ENCODE peak calls at places on chromosomes 11 and 22, in four cellular contexts. One of them, this sample, is unnamed.

GRCh38 chr11:12802418-12803085 is 128.3 kb downstream of the TEAD1 start:
- DNase-seq in K562: peak; percentile 26
- DNase-seq in SK-N-SH: no peak
- DNase-seq in GM12878: no peak
- DNase-seq in this sample: peak; percentile 99

GRCh38 chr11:71307811-71308645 is 55.7 kb upstream of the SHANK2 start:
- DNase-seq in K562: no peak
- DNase-seq in SK-N-SH: no peak
- DNase-seq in GM12878: no peak
- DNase-seq in this sample: no peak

GRCh38 chr11:125451400-125452124 is 44.5 kb downstream of the FEZ1 start:
- DNase-seq in K562: peak; percentile 46
- DNase-seq in SK-N-SH: peak; percentile 80
- DNase-seq in GM12878: no peak
- DNase-seq in this sample: no peak

GRCh38 chr11:94132152-94132558 is 3.5 kb downstream of the PANX1 start:
- DNase-seq in K562: no peak
- DNase-seq in SK-N-SH: no peak
- DNase-seq in GM12878: no peak
- DNase-seq in this sample: no peak

GRCh38 chr11:21636561-21636960 is 556.3 kb upstream of the ANO5 start:
- DNase-seq in K562: no peak
- DNase-seq in SK-N-SH: no peak
- DNase-seq in GM12878: no peak
- DNase-seq in this sample: no peak

GRCh38 chr22:47631571-47632102 is 869.2 kb downstream of the TBC1D22A start:
- DNase-seq in K562: peak; percentile 79
- DNase-seq in SK-N-SH: peak; percentile 71
- DNase-seq in GM12878: no peak
- DNase-seq in this sample: no peak

GRCh38 chr11:88206746-88207145 is 31.5 kb upstream of the RAB38 start:
- DNase-seq in K562: no peak
- DNase-seq in SK-N-SH: no peak
- DNase-seq in GM12878: no peak
- DNase-seq in this sample: no peak

GRCh38 chr22:26660961-26661578 is 3.7 kb downstream of the MIAT start:
- DNase-seq in K562: no peak
- DNase-seq in SK-N-SH: no peak
- DNase-seq in GM12878: no peak
- DNase-seq in this sample: no peak

GRCh38 chr11:69481393-69481844 is at the start of gene LINC01488:
- DNase-seq in K562: no peak
- DNase-seq in SK-N-SH: no peak
- DNase-seq in GM12878: no peak
- DNase-seq in this sample: no peak

GRCh38 chr11:30879322-30880020 is 293.3 kb upstream of the MPPED2 start:
- DNase-seq in K562: no peak
- DNase-seq in SK-N-SH: peak; percentile 6
- DNase-seq in GM12878: no peak
- DNase-seq in this sample: no peak

GRCh38 chr22:35349368-35349703 is 31.6 kb upstream of the HMOX1 start:
- DNase-seq in K562: no peak
- DNase-seq in SK-N-SH: no peak
- DNase-seq in GM12878: no peak
- DNase-seq in this sample: no peak

GRCh38 chr22:35484651-35485372 is 55.8 kb upstream of the RASD2 start:
- DNase-seq in K562: no peak
- DNase-seq in SK-N-SH: no peak
- DNase-seq in GM12878: no peak
- DNase-seq in this sample: no peak

GRCh38 chr22:43921361-43921760 is 2.2 kb upstream of the PNPLA3 start:
- DNase-seq in K562: no peak
- DNase-seq in SK-N-SH: no peak
- DNase-seq in GM12878: no peak
- DNase-seq in this sample: peak; percentile 44

GRCh38 chr11:40129276-40129675 is 1330.2 kb downstream of the LRRC4C start:
- DNase-seq in K562: no peak
- DNase-seq in SK-N-SH: peak; percentile 12
- DNase-seq in GM12878: no peak
- DNase-seq in this sample: no peak

GRCh38 chr11:367956-368413 is 1.3 kb upstream of the B4GALNT4 start:
- DNase-seq in K562: no peak
- DNase-seq in SK-N-SH: peak; percentile 40
- DNase-seq in GM12878: no peak
- DNase-seq in this sample: no peak
- TF ChIP-seq FOXM1 in K562: no peak
- TF ChIP-seq FOXM1 in SK-N-SH: no peak
- TF ChIP-seq FOXM1 in GM12878: no peak
- TF ChIP-seq FOXM1 in this sample: no peak

DNA sequence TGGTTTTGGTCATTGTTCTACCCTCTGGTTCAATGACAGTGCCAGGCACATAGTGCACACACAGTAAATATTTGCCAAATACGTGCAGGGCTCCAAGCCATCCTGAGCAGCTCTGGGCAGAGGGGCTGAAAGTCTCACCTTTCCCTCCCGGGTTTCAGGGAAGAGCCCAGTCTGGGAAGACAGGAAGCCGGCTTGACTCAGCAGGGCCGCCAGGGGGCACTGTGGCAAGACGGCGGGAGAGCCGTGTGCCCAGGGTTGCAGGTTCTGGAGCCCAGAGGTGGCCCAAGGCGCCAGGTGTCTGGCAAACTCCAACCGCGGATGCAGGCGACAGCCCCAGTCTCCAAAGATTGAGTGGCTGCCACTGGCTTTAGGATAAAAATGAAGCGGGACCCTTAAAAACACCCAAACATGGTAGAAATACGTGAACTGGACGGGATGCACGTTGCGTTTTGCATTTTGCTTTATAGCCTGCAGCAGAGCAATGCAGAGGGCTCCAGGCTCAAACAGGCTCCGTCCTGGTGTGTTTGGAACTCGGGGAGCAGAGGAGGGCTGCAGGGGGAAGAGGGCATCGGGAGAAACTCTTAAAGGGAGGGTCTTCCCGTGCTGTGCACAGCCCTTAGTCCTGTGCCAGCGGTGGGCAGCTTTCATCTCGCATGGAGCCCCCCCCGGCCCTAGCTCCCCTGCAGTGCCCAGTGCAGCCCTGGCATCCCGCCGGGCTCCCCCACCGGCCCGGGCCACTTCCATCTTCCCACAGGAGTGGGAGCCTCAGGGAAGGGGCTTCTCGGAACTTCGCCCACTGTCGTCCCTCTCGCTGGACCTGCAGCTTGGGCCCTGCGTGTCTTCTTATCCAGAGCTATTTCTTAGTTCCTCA is 10.7 kb downstream of the KRTAP5-5 start:
- DNase-seq in K562: peak; percentile 78
- DNase-seq in SK-N-SH: peak; percentile 86
- DNase-seq in GM12878: no peak
- DNase-seq in this sample: peak; percentile 24
- TF ChIP-seq SMC3 in K562: peak; percentile 9
- TF ChIP-seq SMC3 in SK-N-SH: peak; percentile 28
- TF ChIP-seq SMC3 in GM12878: peak; percentile 8
- TF ChIP-seq SMC3 in this sample: peak; percentile 24

GRCh38 chr11:122421684-122422083 is 233.8 kb upstream of the UBASH3B start:
- DNase-seq in K562: no peak
- DNase-seq in SK-N-SH: no peak
- DNase-seq in GM12878: no peak
- DNase-seq in this sample: no peak

GRCh38 chr11:122423283-122423682 is 232.2 kb upstream of the UBASH3B start:
- DNase-seq in K562: no peak
- DNase-seq in SK-N-SH: no peak
- DNase-seq in GM12878: no peak
- DNase-seq in this sample: no peak

GRCh38 chr11:122423886-122424285 is 231.6 kb upstream of the UBASH3B start:
- DNase-seq in K562: no peak
- DNase-seq in SK-N-SH: no peak
- DNase-seq in GM12878: no peak
- DNase-seq in this sample: no peak

GRCh38 chr11:122424636-122425035 is 230.9 kb upstream of the UBASH3B start:
- DNase-seq in K562: no peak
- DNase-seq in SK-N-SH: no peak
- DNase-seq in GM12878: no peak
- DNase-seq in this sample: no peak

GRCh38 chr11:122422707-122423106 is 232.8 kb upstream of the UBASH3B start:
- DNase-seq in K562: no peak
- DNase-seq in SK-N-SH: no peak
- DNase-seq in GM12878: no peak
- DNase-seq in this sample: no peak
- TF ChIP-seq FOXM1 in K562: no peak
- TF ChIP-seq FOXM1 in SK-N-SH: no peak
- TF ChIP-seq FOXM1 in GM12878: no peak
- TF ChIP-seq FOXM1 in this sample: no peak

GRCh38 chr11:61893981-61894380 is 2.6 kb upstream of the FADS3 start:
- DNase-seq in K562: no peak
- DNase-seq in SK-N-SH: no peak
- DNase-seq in GM12878: no peak
- DNase-seq in this sample: no peak
- TF ChIP-seq SMC3 in K562: no peak
- TF ChIP-seq SMC3 in SK-N-SH: no peak
- TF ChIP-seq SMC3 in GM12878: no peak
- TF ChIP-seq SMC3 in this sample: no peak

DNA sequence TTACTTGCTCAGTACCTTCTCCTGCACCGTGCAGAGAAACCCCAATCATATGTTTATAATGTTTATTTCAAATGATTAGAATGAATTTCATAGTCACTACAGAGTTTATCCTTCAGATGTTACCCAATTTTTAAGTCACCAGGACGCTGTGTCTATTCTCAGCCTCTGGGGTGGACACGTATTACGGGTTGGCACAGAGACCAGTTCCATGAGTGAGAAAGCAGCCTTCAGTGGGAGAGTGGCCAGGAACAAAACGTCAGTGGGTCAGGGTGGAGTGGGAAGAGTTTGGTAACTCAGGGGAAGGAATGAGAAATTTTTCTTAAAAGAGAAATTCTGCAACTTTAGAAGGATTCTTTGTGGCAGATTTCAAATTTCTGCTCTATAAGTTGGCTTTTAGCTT is 77.1 kb upstream of the MTMR2 start:
- DNase-seq in K562: no peak
- DNase-seq in SK-N-SH: no peak
- DNase-seq in GM12878: no peak
- DNase-seq in this sample: no peak
- TF ChIP-seq FOXM1 in K562: no peak
- TF ChIP-seq FOXM1 in SK-N-SH: no peak
- TF ChIP-seq FOXM1 in GM12878: no peak
- TF ChIP-seq FOXM1 in this sample: no peak

GRCh38 chr22:45212992-45213751 is 27.5 kb downstream of the KIAA0930 start:
- DNase-seq in K562: no peak
- DNase-seq in SK-N-SH: peak; percentile 59
- DNase-seq in GM12878: no peak
- DNase-seq in this sample: no peak
- TF ChIP-seq SMC3 in K562: no peak
- TF ChIP-seq SMC3 in SK-N-SH: no peak
- TF ChIP-seq SMC3 in GM12878: no peak
- TF ChIP-seq SMC3 in this sample: no peak

GRCh38 chr22:24554316-24555159 is at the start of gene GUCD1:
- DNase-seq in K562: no peak
- DNase-seq in SK-N-SH: no peak
- DNase-seq in GM12878: no peak
- DNase-seq in this sample: no peak
- TF ChIP-seq FOXM1 in K562: no peak
- TF ChIP-seq FOXM1 in SK-N-SH: no peak
- TF ChIP-seq FOXM1 in GM12878: no peak
- TF ChIP-seq FOXM1 in this sample: no peak

DNA sequence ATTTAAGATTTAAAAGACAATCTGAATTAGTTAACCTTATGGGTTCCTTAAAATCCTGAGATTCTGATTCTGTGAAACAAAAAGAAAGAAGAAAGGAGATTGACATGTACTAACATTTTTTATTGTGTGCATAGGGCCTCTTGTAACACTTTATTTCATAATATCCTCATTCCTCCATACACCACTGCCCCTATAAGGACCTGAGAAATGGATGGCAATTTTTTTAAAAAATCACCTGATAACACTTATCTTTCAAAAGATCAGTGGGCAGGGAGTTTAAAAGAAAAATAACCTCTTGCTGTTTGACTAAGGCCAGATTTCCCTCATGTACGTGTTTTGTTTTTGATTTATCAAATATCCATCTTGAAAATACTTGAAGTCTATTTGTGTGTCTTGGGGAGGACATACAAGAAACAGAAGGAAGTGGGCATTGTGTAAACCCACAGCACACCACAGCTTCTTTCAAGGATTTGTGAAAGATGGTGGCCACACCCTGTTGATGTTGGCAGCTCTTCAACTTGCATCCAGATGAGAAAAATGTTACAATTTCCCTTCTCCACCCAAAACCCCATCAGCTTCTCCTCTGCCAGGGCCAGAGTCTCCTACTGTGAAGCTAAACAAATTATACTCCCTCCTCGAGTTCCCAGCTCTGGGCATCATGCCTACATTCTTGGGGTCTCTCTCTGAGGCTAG is 35.0 kb upstream of the MPEG1 start:
- DNase-seq in K562: no peak
- DNase-seq in SK-N-SH: no peak
- DNase-seq in GM12878: no peak
- DNase-seq in this sample: no peak
- TF ChIP-seq SMC3 in K562: no peak
- TF ChIP-seq SMC3 in SK-N-SH: no peak
- TF ChIP-seq SMC3 in GM12878: no peak
- TF ChIP-seq SMC3 in this sample: no peak

GRCh38 chr11:79205786-79206185 is 235.0 kb downstream of the TENM4 start:
- DNase-seq in K562: no peak
- DNase-seq in SK-N-SH: no peak
- DNase-seq in GM12878: no peak
- DNase-seq in this sample: no peak

GRCh38 chr11:79206951-79207350 is 233.9 kb downstream of the TENM4 start:
- DNase-seq in K562: no peak
- DNase-seq in SK-N-SH: no peak
- DNase-seq in GM12878: no peak
- DNase-seq in this sample: no peak

GRCh38 chr11:79212711-79213110 is 228.1 kb downstream of the TENM4 start:
- DNase-seq in K562: no peak
- DNase-seq in SK-N-SH: peak; percentile 24
- DNase-seq in GM12878: no peak
- DNase-seq in this sample: no peak

GRCh38 chr11:79209540-79210266 is 231.1 kb downstream of the TENM4 start:
- DNase-seq in K562: no peak
- DNase-seq in SK-N-SH: no peak
- DNase-seq in GM12878: no peak
- DNase-seq in this sample: no peak

DNA sequence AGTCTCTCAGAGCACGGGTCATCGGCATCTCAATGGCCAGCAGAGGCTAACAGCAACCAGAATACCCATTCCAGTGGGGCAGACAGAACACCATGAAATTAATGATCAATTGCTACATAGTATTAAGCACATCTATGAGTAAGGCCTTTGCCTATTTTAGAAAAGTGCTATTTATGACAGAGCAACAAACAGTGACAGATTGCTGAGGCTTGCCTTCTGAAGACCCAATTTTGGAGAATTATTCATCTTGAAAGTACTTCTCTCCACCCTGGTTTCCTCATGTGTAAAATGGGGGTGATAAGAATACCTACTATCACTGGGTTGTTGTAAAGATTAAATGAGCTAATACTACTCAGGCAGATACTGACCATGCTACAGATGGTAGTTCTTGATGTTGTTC is 232.7 kb downstream of the TENM4 start:
- DNase-seq in K562: no peak
- DNase-seq in SK-N-SH: no peak
- DNase-seq in GM12878: peak; percentile 4
- DNase-seq in this sample: no peak
- TF ChIP-seq FOXM1 in K562: no peak
- TF ChIP-seq FOXM1 in SK-N-SH: no peak
- TF ChIP-seq FOXM1 in GM12878: no peak
- TF ChIP-seq FOXM1 in this sample: no peak

GRCh38 chr22:49087716-49088660 is 739.7 kb downstream of the BRD1 start:
- DNase-seq in K562: no peak
- DNase-seq in SK-N-SH: no peak
- DNase-seq in GM12878: no peak
- DNase-seq in this sample: no peak
- TF ChIP-seq SMC3 in K562: no peak
- TF ChIP-seq SMC3 in SK-N-SH: no peak
- TF ChIP-seq SMC3 in GM12878: no peak
- TF ChIP-seq SMC3 in this sample: no peak

This sample was measured in HepG2.